ENCODE peak calls at places on chromosome 1, in five cellular contexts. Y is testis, X is spleen, L is body of pancreas, O is heart left ventricle. F is an unnamed sample.

GRCh38 chr1:235181561-235182245 is 20.7 kb upstream of the RBM34 start:
- DNase-seq in Y (no peak), X (no peak), L (no peak), O (no peak), F (no peak)

GRCh38 chr1:206923961-206924548 is 2.3 kb upstream of the FCMR start:
- DNase-seq in Y (no peak), X (no peak), L (no peak), O (no peak), F (no peak)

GRCh38 chr1:103901072-103901471 is 151.4 kb downstream of the AMY1C start:
- DNase-seq in Y (no peak), X (no peak), L (no peak), O (no peak), F (no peak)

GRCh38 chr1:240027059-240027462 is 64.6 kb upstream of the FMN2 start:
- DNase-seq in Y (peak; percentile 62), X (no peak), L (peak; percentile 32), O (no peak), F (no peak)

GRCh38 chr1:32249831-32250525 is 1.1 kb upstream of the LCK start:
- DNase-seq in Y (no peak), X (peak; percentile 94), L (no peak), O (peak; percentile 64), F (no peak)

GRCh38 chr1:156499703-156500577 is 635 bp downstream of the MEF2D start:
- DNase-seq in Y (peak; percentile 65), X (peak; percentile 93), L (peak; percentile 60), O (peak; percentile 85), F (peak; percentile 86)

GRCh38 chr1:84944767-84945486 is 51.9 kb upstream of the LPAR3 start:
- DNase-seq in Y (peak; percentile 75), X (no peak), L (peak; percentile 65), O (peak; percentile 49), F (peak; percentile 44)

GRCh38 chr1:4017636-4018365 is 117.7 kb upstream of the C1orf174 start:
- DNase-seq in Y (no peak), X (peak; percentile 31), L (no peak), O (no peak), F (no peak)

GRCh38 chr1:233721003-233721595 is 107.2 kb downstream of the KCNK1 start:
- DNase-seq in Y (no peak), X (no peak), L (no peak), O (no peak), F (no peak)

GRCh38 chr1:59156526-59157196 is 140.2 kb upstream of the FGGY start:
- DNase-seq in Y (no peak), X (no peak), L (peak; percentile 19), O (no peak), F (no peak)

GRCh38 chr1:59155326-59155725 is 141.6 kb upstream of the FGGY start:
- DNase-seq in Y (no peak), X (no peak), L (no peak), O (no peak), F (no peak)

GRCh38 chr1:59151860-59152259 is 145.0 kb upstream of the FGGY start:
- DNase-seq in Y (no peak), X (no peak), L (no peak), O (no peak), F (no peak)

GRCh38 chr1:59156031-59156430 is 140.9 kb upstream of the FGGY start:
- DNase-seq in Y (peak; percentile 28), X (no peak), L (no peak), O (no peak), F (no peak)

DNA sequence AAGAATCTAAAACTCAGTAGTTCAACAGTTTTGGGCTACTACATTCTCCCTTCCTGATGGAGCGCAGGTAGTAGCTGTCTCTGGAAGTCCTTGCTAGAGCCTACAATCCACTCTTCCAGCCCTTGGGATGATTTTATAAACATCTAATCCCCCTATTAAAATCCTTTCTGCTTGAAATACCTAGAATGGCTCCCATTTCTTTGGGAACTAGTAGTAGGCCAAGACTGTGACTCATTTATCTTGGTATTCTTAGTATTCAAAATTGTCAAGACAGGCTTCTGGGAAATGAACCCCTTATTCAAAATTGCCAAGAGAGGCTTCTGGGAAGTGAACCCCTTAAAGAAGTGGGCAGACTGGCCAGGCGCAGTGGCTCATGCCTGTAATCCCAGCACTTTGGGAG is 142.5 kb upstream of the FGGY start:
- DNase-seq in Y (no peak), X (no peak), L (no peak), O (no peak), F (no peak)
- H3K4me1 ChIP-seq in Y (peaks cover 10% of the 10 kb centered on the region), X (no peaks in the 10 kb centered on the region), L (peaks cover 12% of the 10 kb centered on the region), O (peaks cover 37% of the 10 kb centered on the region), F (peaks cover 39% of the 10 kb centered on the region)

GRCh38 chr1:165632152-165632469 is 1.1 kb downstream of the MGST3 start:
- DNase-seq in Y (peak; percentile 35), X (no peak), L (peak; percentile 22), O (no peak), F (no peak)
- TF ChIP-seq POLR2A in Y (no peak), X (no peak), L (no peak), O (no peak), F (no peak)

DNA sequence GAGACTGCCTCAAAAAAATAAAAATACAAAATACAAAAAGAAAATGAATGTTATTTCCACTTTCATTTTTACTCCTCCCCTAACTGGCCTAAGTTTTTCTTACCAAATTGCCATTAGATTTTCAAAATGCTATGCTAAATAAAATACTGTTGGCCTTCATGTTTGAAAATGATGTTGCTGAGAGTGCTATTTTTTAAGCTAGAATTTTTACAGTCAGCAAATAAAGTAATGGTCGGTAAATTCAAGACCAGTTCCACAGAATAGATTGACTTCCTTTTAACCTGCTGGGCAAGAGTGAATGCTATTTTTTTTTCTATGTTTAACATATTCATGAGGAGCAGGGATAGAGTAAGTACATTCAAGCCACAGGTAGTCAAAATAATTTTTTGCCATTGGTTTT is 31.7 kb downstream of the ZNF281 start:
- DNase-seq in Y (no peak), X (no peak), L (no peak), O (no peak), F (no peak)
- H3K4me1 ChIP-seq in Y (no peaks in the 10 kb centered on the region), X (no peaks in the 10 kb centered on the region), L (peaks cover 14% of the 10 kb centered on the region), O (no peaks in the 10 kb centered on the region), F (no peaks in the 10 kb centered on the region)

GRCh38 chr1:165389609-165390008 is 33.1 kb upstream of the LMX1A start:
- DNase-seq in Y (no peak), X (no peak), L (no peak), O (no peak), F (no peak)

GRCh38 chr1:165383067-165383466 is 26.6 kb upstream of the LMX1A start:
- DNase-seq in Y (peak; percentile 20), X (no peak), L (no peak), O (peak; percentile 60), F (peak; percentile 88)

GRCh38 chr1:165384016-165384415 is 27.5 kb upstream of the LMX1A start:
- DNase-seq in Y (no peak), X (no peak), L (no peak), O (no peak), F (no peak)

GRCh38 chr1:165387505-165387904 is 31.0 kb upstream of the LMX1A start:
- DNase-seq in Y (no peak), X (no peak), L (no peak), O (no peak), F (no peak)

GRCh38 chr1:165387956-165388355 is 31.4 kb upstream of the LMX1A start:
- DNase-seq in Y (no peak), X (no peak), L (no peak), O (no peak), F (no peak)
- TF ChIP-seq POLR2A in Y (no peak), X (no peak), L (no peak), O (no peak), F (no peak)

GRCh38 chr1:183892351-183892793 is 87.5 kb downstream of the RGL1 start:
- DNase-seq in Y (no peak), X (no peak), L (no peak), O (no peak), F (peak; percentile 43)
- H3K4me1 ChIP-seq in Y (peaks cover 19% of the 10 kb centered on the region), X (peaks cover 2% of the 10 kb centered on the region), L (no peaks in the 10 kb centered on the region), O (peaks cover 31% of the 10 kb centered on the region), F (peaks cover 41% of the 10 kb centered on the region)